ENCODE peak calls at places on chromosomes 4 and X, in nine cellular contexts. E is H9, D is neural progenitor cell, L is fibroblast of mammary gland, R is NCI-H748 treated with DMSO at 0.1 percent for 48 hours, I is activated gamma-delta T cell treated with Interleukin-2 at 50 U/mL for 16 hours, Q is fibroblast of lung, Z is ecto neural progenitor cell, W is coronary artery. F is an unnamed sample.

GRCh38 chrX:69231903-69232302 is 66.7 kb upstream of the PJA1 start:
- DNase-seq in Q (no peak), L (peak; percentile 53), R (no peak), E (no peak), Z (no peak), W (no peak), I (no peak), D (no peak), F (no peak)

GRCh38 chrX:45031830-45032229 is 158.8 kb downstream of the KDM6A start:
- DNase-seq in W (no peak), R (no peak), Z (no peak), I (no peak), D (no peak), E (no peak), Q (no peak), L (no peak), F (no peak)

GRCh38 chr4:78293841-78294301 is 236.7 kb downstream of the FRAS1 start:
- DNase-seq in I (no peak), D (peak; percentile 35), E (no peak), Q (peak; percentile 88), L (peak; percentile 84), R (no peak), W (no peak), Z (no peak), F (no peak)

GRCh38 chr4:68451246-68452211 is 4.3 kb downstream of the TMPRSS11E start:
- DNase-seq in W (no peak), I (no peak), Z (no peak), L (no peak), E (peak; percentile 47), D (no peak), R (no peak), Q (no peak), F (no peak)

GRCh38 chrX:12379666-12380065 is 241.4 kb downstream of the FRMPD4 start:
- DNase-seq in R (no peak), Z (no peak), D (no peak), W (no peak), L (peak; percentile 28), Q (no peak), I (no peak), E (no peak), F (no peak)

GRCh38 chrX:150219374-150220185 is 143.5 kb upstream of the MAMLD1 start:
- DNase-seq in W (no peak), E (peak; percentile 45), D (peak; percentile 15), Q (peak; percentile 45), L (peak; percentile 85), I (no peak), Z (no peak), R (no peak), F (no peak)

GRCh38 chr4:8224596-8225289 is 25.7 kb downstream of the SH3TC1 start:
- DNase-seq in L (no peak), Q (no peak), I (peak; percentile 19), W (no peak), R (no peak), D (no peak), E (no peak), Z (no peak), F (no peak)

GRCh38 chrX:103157511-103158316 is 57.2 kb upstream of the BEX4 start:
- DNase-seq in D (peak; percentile 24), I (no peak), Z (no peak), R (peak; percentile 5), Q (peak; percentile 56), W (no peak), L (peak; percentile 55), E (no peak), F (no peak)

GRCh38 chr4:27123050-27123768 is 262.6 kb downstream of the STIM2 start:
- DNase-seq in W (no peak), L (peak; percentile 24), R (no peak), Z (no peak), I (no peak), Q (no peak), D (peak; percentile 82), E (peak; percentile 85), F (no peak)

GRCh38 chr4:7655549-7656243 is 221.0 kb upstream of the PSAPL1 start:
- DNase-seq in R (no peak), Z (no peak), D (no peak), Q (no peak), E (no peak), W (no peak), L (no peak), I (no peak), F (no peak)

GRCh38 chr4:61468091-61468720 is 268.1 kb downstream of the ADGRL3 start:
- DNase-seq in D (no peak), L (peak; percentile 49), E (no peak), Z (no peak), I (no peak), Q (peak; percentile 49), W (no peak), R (no peak), F (no peak)

GRCh38 chr4:110460074-110460761 is 15.7 kb upstream of the ENPEP start:
- DNase-seq in D (no peak), W (no peak), Q (no peak), R (no peak), Z (no peak), I (no peak), L (no peak), E (no peak), F (no peak)

GRCh38 chr4:87058272-87059073 is 123.7 kb downstream of the AFF1 start:
- DNase-seq in D (peak; percentile 72), R (no peak), E (peak; percentile 53), Q (no peak), L (no peak), Z (no peak), W (no peak), I (peak; percentile 20), F (peak; percentile 71)